ENCODE peak calls at places on chromosome 1, in eight cellular contexts. D, M, H, L, C, F, V and Z are unnamed samples.

GRCh38 chr1:116827607-116828125 is 73.4 kb downstream of the CD2 start:
- ATAC-seq in D (no peak), M (no peak), H (no peak), L (no peak), C (no peak), F (no peak), V (peak; percentile 45), Z (no peak)

GRCh38 chr1:78045850-78046778 is at the start of gene GIPC2:
- ATAC-seq in D (no peak), M (peak; percentile 68), H (peak; percentile 77), L (no peak), C (peak; percentile 86), F (peak; percentile 81), V (peak; percentile 43), Z (peak; percentile 65)

GRCh38 chr1:41498809-41499208 is 14.3 kb upstream of the EDN2 start:
- ATAC-seq in D (peak; percentile 2), M (no peak), H (no peak), L (no peak), C (no peak), F (no peak), V (no peak), Z (peak; percentile 9)

GRCh38 chr1:167059729-167060107 is 30.5 kb downstream of the GPA33 start:
- ATAC-seq in D (no peak), M (no peak), H (no peak), L (no peak), C (no peak), F (no peak), V (no peak), Z (no peak)

GRCh38 chr1:160006312-160006940 is 25.4 kb downstream of the PIGM start:
- ATAC-seq in D (peak; percentile 94), M (peak; percentile 85), H (peak; percentile 95), L (peak; percentile 96), C (peak; percentile 93), F (peak; percentile 97), V (peak; percentile 98), Z (no peak)

GRCh38 chr1:116360435-116361173 is 12.4 kb upstream of the ATP1A1 start:
- ATAC-seq in D (no peak), M (no peak), H (no peak), L (peak; percentile 65), C (no peak), F (no peak), V (peak; percentile 70), Z (no peak)

GRCh38 chr1:110034040-110034450 is 379 bp upstream of the STRIP1 start:
- ATAC-seq in D (peak; percentile 5), M (no peak), H (peak; percentile 2), L (no peak), C (no peak), F (no peak), V (no peak), Z (no peak)

GRCh38 chr1:244341455-244342450 is 110.0 kb downstream of the ADSS2 start:
- ATAC-seq in D (peak; percentile 85), M (no peak), H (peak; percentile 68), L (peak; percentile 78), C (peak; percentile 89), F (peak; percentile 92), V (peak; percentile 45), Z (no peak)

GRCh38 chr1:67170751-67171573 is 4.7 kb downstream of the IL23R start:
- ATAC-seq in D (no peak), M (no peak), H (no peak), L (peak; percentile 31), C (no peak), F (no peak), V (peak; percentile 4), Z (no peak)

GRCh38 chr1:221182791-221183533 is 303.7 kb downstream of the HLX start:
- ATAC-seq in D (no peak), M (peak; percentile 65), H (no peak), L (peak; percentile 46), C (no peak), F (no peak), V (no peak), Z (no peak)

GRCh38 chr1:247681288-247681897 is 1.9 kb upstream of the OR13G1 start:
- ATAC-seq in D (peak; percentile 63), M (peak; percentile 69), H (peak; percentile 78), L (peak; percentile 91), C (peak; percentile 78), F (peak; percentile 92), V (peak; percentile 94), Z (no peak)

GRCh38 chr1:215539803-215540575 is 27.1 kb upstream of the KCTD3 start:
- ATAC-seq in D (no peak), M (peak; percentile 38), H (no peak), L (no peak), C (no peak), F (no peak), V (no peak), Z (no peak)

GRCh38 chr1:17599301-17600300 is 60.1 kb downstream of the ARHGEF10L start:
- ATAC-seq in D (no peak), M (no peak), H (no peak), L (no peak), C (no peak), F (no peak), V (no peak), Z (no peak)

GRCh38 chr1:94418664-94419655 is 771 bp downstream of the ABCD3 start:
- ATAC-seq in D (peak; percentile 33), M (peak; percentile 37), H (peak; percentile 54), L (peak; percentile 32), C (peak; percentile 32), F (peak; percentile 57), V (peak; percentile 44), Z (no peak)

GRCh38 chr1:47791879-47792608 is 205.1 kb downstream of the TRABD2B start:
- ATAC-seq in D (no peak), M (peak; percentile 66), H (no peak), L (no peak), C (no peak), F (no peak), V (no peak), Z (no peak)

GRCh38 chr1:41423511-41424191 is 60.8 kb downstream of the EDN2 start:
- ATAC-seq in D (peak; percentile 50), M (peak; percentile 37), H (peak; percentile 41), L (peak; percentile 82), C (peak; percentile 70), F (peak; percentile 71), V (peak; percentile 71), Z (no peak)

GRCh38 chr1:224499204-224499603 is 64.6 kb upstream of the WDR26 start:
- ATAC-seq in D (no peak), M (no peak), H (no peak), L (peak; percentile 9), C (no peak), F (no peak), V (no peak), Z (no peak)
- H3K4me1 ChIP-seq in D (peaks cover 45% of the 10 kb centered on the region), M (peaks cover 40% of the 10 kb centered on the region), H (peaks cover 39% of the 10 kb centered on the region), L (peaks cover 41% of the 10 kb centered on the region), C (peaks cover 24% of the 10 kb centered on the region), F (peaks cover 47% of the 10 kb centered on the region), V (peaks cover 48% of the 10 kb centered on the region), Z (peaks cover 9% of the 10 kb centered on the region)

DNA sequence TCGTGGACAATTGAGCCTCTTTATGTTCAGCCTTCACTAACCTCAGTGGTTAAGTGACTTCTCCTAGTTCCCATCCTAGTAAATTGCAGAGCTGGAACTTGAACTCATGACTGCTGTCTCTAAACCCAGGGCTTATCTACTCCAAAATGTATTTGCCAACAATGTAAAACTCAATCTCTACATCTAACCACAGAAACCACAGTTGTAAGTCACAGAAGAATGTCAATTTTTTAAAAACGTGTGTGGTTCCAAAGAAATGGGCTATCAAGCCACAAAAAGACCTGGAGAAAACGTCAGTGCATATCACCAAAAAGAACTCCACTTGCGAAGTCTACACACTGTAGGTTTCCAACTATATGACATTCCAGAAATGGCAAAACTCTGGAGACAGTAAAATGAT is 172.6 kb upstream of the HMCN1 start:
- ATAC-seq in D (no peak), M (no peak), H (no peak), L (no peak), C (no peak), F (no peak), V (no peak), Z (no peak)
- TF ChIP-seq POLR2AphosphoS5 in D (no peak), M (no peak), H (no peak), L (no peak), C (no peak), F (no peak), V (no peak), Z (no peak)

GRCh38 chr1:8911416-8912309 is 33.2 kb upstream of the ENO1 start:
- ATAC-seq in D (no peak), M (no peak), H (no peak), L (peak; percentile 34), C (peak; percentile 20), F (peak; percentile 86), V (no peak), Z (no peak)
- H3K4me1 ChIP-seq in D (no peaks in the 10 kb centered on the region), M (peaks cover 3% of the 10 kb centered on the region), H (peaks cover 24% of the 10 kb centered on the region), L (peaks cover 7% of the 10 kb centered on the region), C (peaks cover 59% of the 10 kb centered on the region), F (peaks cover 28% of the 10 kb centered on the region), V (no peaks in the 10 kb centered on the region), Z (no peaks in the 10 kb centered on the region)

GRCh38 chr1:173302890-173303829 is 96.0 kb upstream of the TNFSF4 start:
- ATAC-seq in D (no peak), M (no peak), H (no peak), L (peak; percentile 79), C (no peak), F (peak; percentile 43), V (no peak), Z (no peak)

GRCh38 chr1:173301507-173301906 is 94.4 kb upstream of the TNFSF4 start:
- ATAC-seq in D (no peak), M (no peak), H (no peak), L (peak; percentile 61), C (no peak), F (no peak), V (no peak), Z (no peak)

GRCh38 chr1:173302366-173302765 is 95.2 kb upstream of the TNFSF4 start:
- ATAC-seq in D (no peak), M (no peak), H (no peak), L (peak; percentile 41), C (no peak), F (no peak), V (no peak), Z (no peak)

GRCh38 chr1:173304529-173305227 is 97.5 kb upstream of the TNFSF4 start:
- ATAC-seq in D (no peak), M (no peak), H (no peak), L (no peak), C (no peak), F (no peak), V (peak; percentile 14), Z (no peak)

GRCh38 chr1:173303984-173304383 is 96.9 kb upstream of the TNFSF4 start:
- ATAC-seq in D (no peak), M (no peak), H (no peak), L (no peak), C (no peak), F (no peak), V (peak; percentile 60), Z (no peak)
- TF ChIP-seq POLR2AphosphoS5 in D (no peak), M (no peak), H (no peak), L (no peak), C (no peak), F (no peak), V (no peak), Z (no peak)